ENCODE peak calls at places on chromosomes 5 and 9, in six cellular contexts. P is IMR-90, K is sigmoid colon, Q is heart left ventricle, F is K562, E is breast epithelium. J is an unnamed sample.

GRCh38 chr5:93589348-93589662 is 6.3 kb downstream of the NR2F1 start:
- DNase-seq in P (no peak), K (no peak), Q (no peak), F (no peak), E (no peak), J (no peak)

GRCh38 chr9:80062581-80062980 is 490.8 kb downstream of the TLE4 start:
- DNase-seq in P (no peak), K (no peak), Q (no peak), F (no peak), E (no peak), J (no peak)

GRCh38 chr5:138351056-138351455 is 1.4 kb upstream of the KDM3B start:
- DNase-seq in P (peak; percentile 87), K (no peak), Q (no peak), F (no peak), E (no peak), J (no peak)

GRCh38 chr9:7370378-7370777 is 429.2 kb downstream of the DMAC1 start:
- DNase-seq in P (no peak), K (no peak), Q (no peak), F (no peak), E (no peak), J (no peak)

GRCh38 chr5:149981233-149981632 is 19.2 kb downstream of the TIGD6 start:
- DNase-seq in P (no peak), K (no peak), Q (no peak), F (no peak), E (no peak), J (no peak)

GRCh38 chr5:96026334-96027065 is 64.8 kb upstream of the ELL2 start:
- DNase-seq in P (peak; percentile 78), K (no peak), Q (no peak), F (no peak), E (no peak), J (no peak)

GRCh38 chr5:95620870-95621838 is 1.3 kb downstream of the GPR150 start:
- DNase-seq in P (no peak), K (no peak), Q (peak; percentile 32), F (no peak), E (no peak), J (no peak)

GRCh38 chr9:116939161-116939560 is 252.1 kb downstream of the TRIM32 start:
- DNase-seq in P (no peak), K (no peak), Q (no peak), F (no peak), E (no peak), J (no peak)

GRCh38 chr9:104743377-104743985 is 4.0 kb upstream of the NIPSNAP3A start:
- DNase-seq in P (peak; percentile 73), K (no peak), Q (no peak), F (peak; percentile 49), E (no peak), J (no peak)

GRCh38 chr5:61516946-61517345 is 184.9 kb downstream of the ZSWIM6 start:
- DNase-seq in P (no peak), K (no peak), Q (no peak), F (no peak), E (no peak), J (no peak)

GRCh38 chr5:135484563-135485157 is 32.5 kb upstream of the TIFAB start:
- DNase-seq in P (no peak), K (no peak), Q (no peak), F (peak; percentile 24), E (no peak), J (no peak)

GRCh38 chr5:159146839-159147238 is 47.1 kb upstream of the EBF1 start:
- DNase-seq in P (no peak), K (no peak), Q (no peak), F (no peak), E (no peak), J (no peak)

GRCh38 chr5:143016777-143017374 is 246.7 kb downstream of the ARHGAP26 start:
- DNase-seq in P (peak; percentile 75), K (no peak), Q (no peak), F (peak; percentile 17), E (no peak), J (no peak)

GRCh38 chr5:98771389-98772109 is 1.9 kb upstream of the RGMB start:
- DNase-seq in P (peak; percentile 95), K (peak; percentile 80), Q (no peak), F (peak; percentile 70), E (no peak), J (peak; percentile 36)

GRCh38 chr9:130672933-130673615 is 8.7 kb downstream of the PRDM12 start:
- DNase-seq in P (no peak), K (no peak), Q (no peak), F (no peak), E (no peak), J (no peak)

GRCh38 chr9:1353291-1353690 is 303.1 kb downstream of the DMRT2 start:
- DNase-seq in P (no peak), K (no peak), Q (no peak), F (no peak), E (no peak), J (no peak)

GRCh38 chr5:33595303-33595702 is 154.5 kb downstream of the TARS1 start:
- DNase-seq in P (no peak), K (no peak), Q (no peak), F (no peak), E (no peak), J (no peak)

GRCh38 chr9:32455738-32456137 is 70.3 kb downstream of the RIGI start:
- DNase-seq in P (peak; percentile 6), K (peak; percentile 76), Q (peak; percentile 35), F (no peak), E (no peak), J (no peak)

GRCh38 chr5:2267991-2268390 is 385.3 kb upstream of the IRX4 start:
- DNase-seq in P (no peak), K (peak; percentile 15), Q (no peak), F (no peak), E (peak; percentile 25), J (no peak)

GRCh38 chr5:52801329-52801728 is 13.6 kb downstream of the ITGA1 start:
- DNase-seq in P (peak; percentile 46), K (no peak), Q (no peak), F (no peak), E (no peak), J (no peak)

GRCh38 chr5:71816307-71816706 is 97.2 kb downstream of the CARTPT start:
- DNase-seq in P (no peak), K (no peak), Q (no peak), F (no peak), E (no peak), J (no peak)

GRCh38 chr9:106149956-106150355 is 455.6 kb downstream of the TMEM38B start:
- DNase-seq in P (no peak), K (no peak), Q (no peak), F (no peak), E (no peak), J (no peak)

GRCh38 chr9:69173891-69174644 is at the start of gene TJP2:
- DNase-seq in P (peak; percentile 75), K (peak; percentile 82), Q (peak; percentile 87), F (peak; percentile 79), E (peak; percentile 65), J (peak; percentile 40)

GRCh38 chr5:57113486-57113885 is 60.4 kb upstream of the GPBP1 start:
- DNase-seq in P (no peak), K (no peak), Q (no peak), F (no peak), E (no peak), J (no peak)

GRCh38 chr9:113461943-113462342 is 1.6 kb upstream of the RGS3 start:
- DNase-seq in P (no peak), K (peak; percentile 29), Q (no peak), F (no peak), E (no peak), J (no peak)

GRCh38 chr9:113462781-113463286 is 693 bp upstream of the RGS3 start:
- DNase-seq in P (no peak), K (peak; percentile 61), Q (no peak), F (no peak), E (no peak), J (no peak)

GRCh38 chr9:113464672-113465271 is 1.2 kb downstream of the RGS3 start:
- DNase-seq in P (no peak), K (peak; percentile 24), Q (no peak), F (no peak), E (no peak), J (no peak)

GRCh38 chr9:113464286-113464660 is 746 bp downstream of the RGS3 start:
- DNase-seq in P (no peak), K (peak; percentile 13), Q (no peak), F (no peak), E (no peak), J (no peak)

GRCh38 chr9:113463418-113464285 is at the start of gene RGS3:
- DNase-seq in P (no peak), K (peak; percentile 84), Q (peak; percentile 79), F (peak; percentile 57), E (peak; percentile 74), J (no peak)
- TF ChIP-seq POLR2A in P (no peak), K (peak; percentile 29), Q (peak; percentile 11), F (no peak), E (no peak), J (no peak)

GRCh38 chr9:121133104-121133816 is 58.5 kb downstream of the CNTRL start:
- DNase-seq in P (no peak), K (no peak), Q (no peak), F (peak; percentile 34), E (no peak), J (no peak)

GRCh38 chr9:121138561-121138960 is 63.1 kb downstream of the RAB14 start:
- DNase-seq in P (no peak), K (no peak), Q (no peak), F (no peak), E (no peak), J (no peak)

GRCh38 chr9:121138973-121139372 is 62.7 kb downstream of the RAB14 start:
- DNase-seq in P (no peak), K (no peak), Q (no peak), F (no peak), E (no peak), J (no peak)

DNA sequence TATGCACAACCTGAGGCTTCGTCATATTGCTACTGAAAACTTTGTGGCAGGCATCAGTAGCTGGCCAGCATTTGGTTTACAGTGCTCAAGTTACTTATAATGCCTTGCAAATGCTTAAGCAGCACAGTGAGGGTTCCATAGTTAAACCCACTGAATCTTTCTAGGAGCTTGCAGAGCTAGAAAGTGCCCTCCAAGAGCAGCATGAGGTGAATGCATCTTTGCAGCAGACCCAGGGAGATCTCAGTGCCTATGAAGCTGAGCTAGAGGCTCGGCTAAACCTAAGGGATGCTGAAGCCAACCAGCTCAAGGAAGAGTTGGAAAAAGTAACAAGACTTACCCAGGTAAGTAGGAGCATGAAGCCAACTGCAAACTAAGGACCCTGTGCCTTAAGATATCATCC is 60.9 kb downstream of the CNTRL start:
- DNase-seq in P (no peak), K (no peak), Q (no peak), F (no peak), E (no peak), J (no peak)
- H3K36me3 ChIP-seq in P (peaks cover 1% of the 10 kb centered on the region), K (peaks cover 54% of the 10 kb centered on the region), Q (peaks cover 58% of the 10 kb centered on the region), F (peaks cover 35% of the 10 kb centered on the region), E (no peaks in the 10 kb centered on the region), J (no peaks in the 10 kb centered on the region)

DNA sequence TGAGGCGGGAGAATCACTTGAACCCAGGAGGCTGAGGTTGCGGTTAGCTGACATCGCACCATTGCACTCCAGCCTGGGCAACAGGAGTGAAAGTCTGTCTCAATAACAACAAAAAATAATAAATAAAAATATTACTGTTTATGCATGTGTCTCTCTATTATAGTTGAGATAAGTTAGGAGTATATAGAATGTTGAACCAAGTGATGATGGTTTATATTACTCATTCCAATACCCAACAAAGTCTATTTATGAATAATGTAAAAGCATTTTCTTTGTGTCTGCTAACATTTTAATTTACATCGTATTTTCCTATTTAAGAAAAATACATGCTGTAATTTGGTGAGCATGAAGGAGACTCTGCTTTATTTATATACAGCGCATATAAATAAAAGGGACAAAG is 35.8 kb downstream of the CREBRF start:
- DNase-seq in P (no peak), K (no peak), Q (no peak), F (no peak), E (no peak), J (no peak)
- TF ChIP-seq POLR2A in P (no peak), K (no peak), Q (no peak), F (no peak), E (no peak), J (no peak)

GRCh38 chr5:133641683-133642082 is 29.3 kb upstream of the FSTL4 start:
- DNase-seq in P (no peak), K (no peak), Q (no peak), F (no peak), E (no peak), J (no peak)
- H3K36me3 ChIP-seq in P (no peaks in the 10 kb centered on the region), K (no peaks in the 10 kb centered on the region), Q (no peaks in the 10 kb centered on the region), F (no peaks in the 10 kb centered on the region), E (no peaks in the 10 kb centered on the region), J (no peaks in the 10 kb centered on the region)

J was measured in uterus.